ENCODE peak calls at places on chromosomes 13 and 19, in ten cellular contexts. N, V, F, I, A, P, Y, S, G and L are unnamed samples.

GRCh38 chr19:38551450-38551813 is 66.3 kb downstream of the MAP4K1 start:
- DNase-seq in S (no peak), A (no peak), G (no peak), P (no peak), Y (no peak), I (no peak), V (no peak), N (no peak), F (no peak), L (no peak)

GRCh38 chr13:44317752-44318550 is 55.7 kb upstream of the SERP2 start:
- DNase-seq in N (peak), F (no peak), I (no peak), G (no peak), A (no peak), V (no peak), Y (peak), S (peak), P (no peak), L (no peak)

GRCh38 chr19:8324186-8325050 is 3.1 kb downstream of the RPS28 start:
- DNase-seq in I (no peak), G (no peak), V (no peak), P (peak), F (no peak), Y (no peak), S (no peak), N (no peak), A (no peak), L (no peak)

GRCh38 chr19:46031781-46032596 is 8.8 kb downstream of the IGFL4 start:
- DNase-seq in N (no peak), V (no peak), G (no peak), Y (no peak), A (no peak), S (peak), P (no peak), I (no peak), F (no peak), L (no peak)

GRCh38 chr13:26540319-26540718 is 17.2 kb upstream of the WASF3 start:
- DNase-seq in I (no peak), A (no peak), F (no peak), G (no peak), P (no peak), S (no peak), N (no peak), Y (no peak), V (no peak), L (no peak)

GRCh38 chr13:97367016-97367415 is 67.0 kb upstream of the RAP2A start:
- DNase-seq in S (peak), G (no peak), P (peak), F (no peak), N (no peak), V (no peak), Y (peak), A (no peak), I (no peak), L (no peak)

GRCh38 chr19:27780367-27781065 is 1432.4 kb downstream of the UQCRFS1 start:
- DNase-seq in A (no peak), G (no peak), Y (no peak), V (no peak), P (peak), F (no peak), S (no peak), N (no peak), I (no peak), L (no peak)

GRCh38 chr13:46492946-46493345 is 60.0 kb upstream of the LRCH1 start:
- DNase-seq in F (no peak), G (no peak), Y (peak), N (peak), V (peak), P (peak), A (no peak), S (peak), I (peak), L (no peak)

GRCh38 chr19:4360081-4360569 is 16.8 kb downstream of the MPND start:
- DNase-seq in P (no peak), Y (no peak), S (no peak), N (no peak), A (no peak), I (no peak), V (no peak), F (no peak), G (no peak), L (no peak)

GRCh38 chr13:40247845-40248244 is 418.6 kb downstream of the FOXO1 start:
- DNase-seq in S (no peak), N (no peak), F (no peak), P (no peak), V (no peak), G (no peak), A (no peak), Y (no peak), I (no peak), L (no peak)

GRCh38 chr19:6273701-6274601 is 5.8 kb downstream of the MLLT1 start:
- DNase-seq in G (no peak), A (peak), I (no peak), F (peak), Y (peak), P (peak), V (no peak), N (no peak), S (peak), L (no peak)

GRCh38 chr13:58960909-58961308 is 1202.8 kb downstream of the DIAPH3 start:
- DNase-seq in P (peak), V (no peak), Y (peak), I (no peak), A (no peak), G (no peak), F (no peak), S (no peak), N (peak), L (no peak)

GRCh38 chr13:26881154-26881553 is 120.6 kb upstream of the GPR12 start:
- DNase-seq in V (no peak), A (no peak), Y (peak), S (peak), F (no peak), G (no peak), I (no peak), P (no peak), N (peak), L (peak)

GRCh38 chr19:611506-611869 is 21.8 kb downstream of the HCN2 start:
- DNase-seq in S (peak), P (no peak), G (peak), A (no peak), Y (peak), N (no peak), V (no peak), F (peak), I (no peak), L (peak)

GRCh38 chr19:36112678-36113077 is 1.7 kb downstream of the OVOL3 start:
- DNase-seq in A (no peak), P (no peak), V (no peak), S (no peak), N (no peak), F (no peak), I (no peak), G (no peak), Y (no peak), L (no peak)

GRCh38 chr19:12202250-12202649 is 39.4 kb downstream of the ZNF136 start:
- DNase-seq in A (peak), I (no peak), G (peak), F (no peak), Y (no peak), P (peak), N (peak), S (no peak), V (no peak), L (no peak)

GRCh38 chr13:50244913-50245574 is 229.8 kb downstream of the KCNRG start:
- DNase-seq in S (peak), A (no peak), Y (peak), P (no peak), N (no peak), G (peak), F (peak), V (no peak), I (peak), L (peak)

GRCh38 chr19:397321-397720 is 11.6 kb downstream of the C2CD4C start:
- DNase-seq in P (no peak), G (no peak), N (no peak), V (no peak), S (no peak), I (no peak), Y (no peak), F (no peak), A (no peak), L (no peak)

GRCh38 chr13:89363144-89363543 is 1692.0 kb downstream of the SLITRK5 start:
- DNase-seq in Y (no peak), N (no peak), S (no peak), V (no peak), G (no peak), F (no peak), I (no peak), P (no peak), A (no peak), L (no peak)

GRCh38 chr13:67147257-67148218 is 82.6 kb downstream of the PCDH9 start:
- DNase-seq in Y (peak), S (peak), A (no peak), V (no peak), F (peak), G (no peak), N (no peak), P (no peak), I (no peak), L (peak)

GRCh38 chr13:108929532-108929931 is 300.1 kb downstream of the MYO16 start:
- DNase-seq in I (no peak), P (no peak), G (no peak), V (no peak), N (no peak), S (peak), A (no peak), Y (no peak), F (no peak), L (no peak)

GRCh38 chr13:93957371-93957770 is 522.1 kb downstream of the DCT start:
- DNase-seq in S (no peak), G (no peak), A (no peak), Y (no peak), I (no peak), N (no peak), V (no peak), F (no peak), P (no peak), L (no peak)

GRCh38 chr19:20964798-20965197 is 41.7 kb downstream of the ZNF85 start:
- DNase-seq in Y (no peak), P (no peak), S (no peak), N (no peak), I (no peak), A (no peak), F (no peak), V (no peak), G (no peak), L (no peak)

GRCh38 chr19:11418166-11418517 is 972 bp downstream of the RGL3 start:
- DNase-seq in I (no peak), G (no peak), N (no peak), P (no peak), F (no peak), S (no peak), Y (no peak), A (no peak), V (no peak), L (no peak)

GRCh38 chr19:51808333-51808986 is 13.5 kb downstream of the FPR3 start:
- DNase-seq in S (peak), P (no peak), I (no peak), Y (no peak), A (no peak), V (no peak), F (no peak), N (no peak), G (no peak), L (no peak)